ENCODE peak calls at places on chromosome 1, in ten cellular contexts. C is upper lobe of right lung, P is body of pancreas, O is sigmoid colon, Z is esophagus muscularis mucosa, V is lower lobe of right lung, J is tibial artery, H is esophagus squamous epithelium, F is tibial nerve, R is Peyer's patch. A is an unnamed sample. For H3K4me1, the result is how much of the 10 kb centered on the place peaks cover.

GRCh38 chr1:54982739-54983138 is 2.3 kb downstream of the TMEM61 start:
- DNase-seq in C (peak), P (no peak), O (no peak), Z (no peak), V (no peak), J (no peak), H (no peak), F (no peak), R (no peak), A (peak)

GRCh38 chr1:168391759-168392681 is 111.3 kb downstream of the TBX19 start:
- DNase-seq in C (no peak), P (peak), O (peak), Z (peak), V (no peak), J (no peak), H (no peak), F (no peak), R (no peak), A (peak)

GRCh38 chr1:169236143-169236542 is 129.7 kb downstream of the ATP1B1 start:
- DNase-seq in C (no peak), P (no peak), O (no peak), Z (no peak), V (no peak), J (peak), H (no peak), F (no peak), R (no peak), A (no peak)

GRCh38 chr1:183697814-183698590 is 44.9 kb upstream of the APOBEC4 start:
- DNase-seq in C (no peak), P (no peak), O (no peak), Z (no peak), V (no peak), J (no peak), H (no peak), F (no peak), R (no peak), A (no peak)

GRCh38 chr1:99758073-99758511 is 8.3 kb downstream of the FRRS1 start:
- DNase-seq in C (no peak), P (no peak), O (no peak), Z (no peak), V (no peak), J (no peak), H (no peak), F (no peak), R (no peak), A (no peak)

GRCh38 chr1:32892368-32893197 is 6.3 kb downstream of the HPCA start:
- DNase-seq in C (peak), P (no peak), O (peak), Z (no peak), V (no peak), J (no peak), H (no peak), F (no peak), R (no peak), A (peak)

GRCh38 chr1:160374701-160375443 is 8.0 kb downstream of the NHLH1 start:
- DNase-seq in C (no peak), P (no peak), O (no peak), Z (no peak), V (no peak), J (no peak), H (no peak), F (no peak), R (no peak), A (peak)

GRCh38 chr1:2397007-2397679 is 5.5 kb downstream of the RER1 start:
- DNase-seq in C (no peak), P (no peak), O (no peak), Z (no peak), V (no peak), J (no peak), H (no peak), F (no peak), R (no peak), A (no peak)

GRCh38 chr1:180310095-180310494 is 80.0 kb downstream of the LHX4 start:
- DNase-seq in C (no peak), P (no peak), O (no peak), Z (no peak), V (no peak), J (no peak), H (no peak), F (no peak), R (no peak), A (no peak)

GRCh38 chr1:61050541-61051454 is 31.6 kb upstream of the NFIA start:
- DNase-seq in C (peak), P (peak), O (peak), Z (no peak), V (peak), J (peak), H (no peak), F (no peak), R (no peak), A (peak)

GRCh38 chr1:56872597-56872996 is 18.0 kb downstream of the C8A start:
- DNase-seq in C (no peak), P (no peak), O (no peak), Z (no peak), V (no peak), J (no peak), H (no peak), F (no peak), R (no peak), A (no peak)

GRCh38 chr1:241485554-241485992 is 34.0 kb downstream of the FH start:
- DNase-seq in C (no peak), P (no peak), O (no peak), Z (no peak), V (no peak), J (no peak), H (no peak), F (no peak), R (no peak), A (peak)
- TF ChIP-seq CTCF in C (peak), P (no peak), O (no peak), Z (no peak), V (no peak), J (no peak), H (no peak), F (no peak), R (no peak), A (peak)

GRCh38 chr1:206713910-206714312 is 29.2 kb downstream of the MAPKAPK2 start:
- DNase-seq in C (no peak), P (no peak), O (peak), Z (no peak), V (no peak), J (no peak), H (no peak), F (no peak), R (no peak), A (no peak)
- H3K4me1 ChIP-seq in C (half or more), P (half or more), O (under half), Z (half or more), V (half or more), J (half or more), H (half or more), F (under half), R (half or more), A (under half)

GRCh38 chr1:6272476-6273270 is 11.8 kb upstream of the GPR153 start:
- DNase-seq in C (no peak), P (no peak), O (no peak), Z (no peak), V (no peak), J (no peak), H (no peak), F (no peak), R (no peak), A (peak)
- TF ChIP-seq CTCF in C (no peak), P (no peak), O (no peak), Z (no peak), V (no peak), J (no peak), H (no peak), F (no peak), R (no peak), A (peak)

GRCh38 chr1:205316179-205316578 is 5.4 kb downstream of the NUAK2 start:
- DNase-seq in C (no peak), P (no peak), O (no peak), Z (no peak), V (no peak), J (no peak), H (no peak), F (no peak), R (no peak), A (no peak)
- H3K4me1 ChIP-seq in C (half or more), P (half or more), O (under half), Z (half or more), V (half or more), J (under half), H (half or more), F (half or more), R (half or more), A (under half)

DNA sequence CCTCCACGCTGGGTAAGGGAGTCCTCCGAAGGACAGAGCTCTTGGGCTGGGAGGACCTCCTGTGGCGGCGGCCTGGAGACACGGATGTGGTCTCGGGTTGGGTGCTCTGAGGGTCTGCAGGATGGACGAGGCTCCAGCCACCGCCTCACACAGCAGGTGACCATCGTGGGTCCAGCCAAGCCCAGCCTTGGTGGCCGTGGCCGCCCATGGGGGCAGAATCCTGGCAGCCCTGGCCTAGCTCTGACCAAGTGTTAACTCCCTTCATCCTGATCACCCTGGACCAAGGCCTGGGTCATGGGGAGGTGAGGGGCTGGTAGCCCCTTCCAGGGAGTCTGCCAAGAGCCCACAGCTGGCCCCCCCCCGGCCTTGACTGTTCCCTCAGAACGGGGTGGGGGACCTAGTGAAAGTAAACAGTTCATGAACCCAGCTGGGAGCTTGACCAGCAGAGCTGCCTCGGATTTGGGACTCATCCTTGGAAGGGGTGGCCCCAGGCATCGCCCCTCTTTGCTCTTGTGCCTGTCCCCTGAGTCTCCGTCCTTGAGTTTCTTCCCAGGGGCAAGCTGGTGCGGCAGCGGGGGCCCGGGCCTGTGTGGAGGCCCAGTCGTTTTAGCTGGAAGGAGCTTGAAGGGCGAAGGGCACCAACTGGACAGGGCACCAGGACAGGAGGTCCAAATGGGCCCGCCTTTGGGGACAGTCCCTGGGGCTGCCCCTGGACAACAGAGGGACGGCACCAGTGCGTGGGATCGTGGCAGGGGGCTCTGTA is 17.8 kb downstream of the ARHGEF16 start:
- DNase-seq in C (no peak), P (no peak), O (no peak), Z (no peak), V (no peak), J (no peak), H (no peak), F (no peak), R (no peak), A (no peak)
- TF ChIP-seq CTCF in C (no peak), P (no peak), O (no peak), Z (no peak), V (no peak), J (no peak), H (no peak), F (peak), R (no peak), A (no peak)

DNA sequence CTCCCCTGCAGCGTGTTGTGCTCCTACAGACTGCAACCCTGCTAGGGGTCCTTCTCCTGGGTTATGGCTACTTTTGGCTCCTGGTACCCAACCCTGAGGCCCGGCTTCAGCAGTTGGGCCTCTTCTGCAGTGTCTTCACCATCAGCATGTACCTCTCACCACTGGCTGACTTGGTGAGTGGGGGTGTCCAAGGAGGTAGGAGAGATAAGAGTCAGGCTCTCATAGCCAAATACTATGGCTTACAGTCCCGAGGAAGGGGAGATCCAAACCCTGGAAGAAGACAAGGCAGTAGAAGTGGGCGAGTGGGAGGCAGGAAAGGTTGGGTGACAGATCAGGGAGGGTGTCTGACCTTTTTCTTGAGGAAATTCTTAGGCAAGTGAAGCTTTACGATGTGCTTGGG is 1.9 kb downstream of the SLC50A1 start:
- DNase-seq in C (no peak), P (no peak), O (no peak), Z (no peak), V (no peak), J (no peak), H (no peak), F (no peak), R (no peak), A (no peak)
- H3K4me1 ChIP-seq in C (under half), P (half or more), O (under half), Z (half or more), V (half or more), J (under half), H (under half), F (under half), R (half or more), A (under half)

A was measured in endodermal cell.